ENCODE peak calls at places on chromosomes 7 and 10, in nine cellular contexts. S is cardiac fibroblast, B is HL-60, V is cardiac muscle cell, D is dorsolateral prefrontal cortex, X is RWPE2, U is astrocyte, L is lower lobe of right lung, J is PC-3. F is an unnamed sample.

GRCh38 chr10:86506499-86506898 is 15.1 kb downstream of the WAPL start:
- DNase-seq in J (no peak), D (no peak), L (no peak), S (peak), X (no peak), U (no peak), B (no peak), V (no peak), F (no peak)

GRCh38 chr7:4631664-4632171 is 50.4 kb upstream of the FOXK1 start:
- DNase-seq in B (no peak), D (peak), J (peak), U (peak), V (peak), L (peak), S (peak), X (peak), F (no peak)

GRCh38 chr7:50682079-50682478 is 100.6 kb downstream of the GRB10 start:
- DNase-seq in J (peak), V (no peak), X (no peak), L (no peak), S (no peak), U (no peak), D (no peak), B (no peak), F (no peak)

GRCh38 chr7:129098409-129099084 is 43.6 kb upstream of the TNPO3 start:
- DNase-seq in U (no peak), V (no peak), S (no peak), D (no peak), X (no peak), L (no peak), J (peak), B (no peak), F (no peak)

GRCh38 chr10:62813453-62813852 is 2.7 kb downstream of the EGR2 start:
- DNase-seq in D (no peak), J (no peak), L (no peak), U (no peak), V (no peak), X (no peak), B (no peak), S (no peak), F (no peak)

GRCh38 chr7:99097730-99098129 is 46.2 kb downstream of the SMURF1 start:
- DNase-seq in X (no peak), V (no peak), D (no peak), U (no peak), B (no peak), J (no peak), L (no peak), S (no peak), F (no peak)

GRCh38 chr10:21517134-21517982 is 8.1 kb downstream of the SKIDA1 start:
- DNase-seq in L (peak), B (no peak), S (peak), V (peak), X (peak), D (no peak), U (peak), J (peak), F (no peak)

GRCh38 chr7:142774826-142775225 is 4.1 kb downstream of the PRSS2 start:
- DNase-seq in U (peak), V (no peak), L (no peak), S (no peak), D (no peak), J (peak), B (no peak), X (no peak), F (no peak)

GRCh38 chr7:37376386-37376785 is 72.3 kb downstream of the ELMO1 start:
- DNase-seq in X (no peak), S (no peak), L (no peak), J (no peak), D (no peak), U (no peak), V (peak), B (no peak), F (no peak)

GRCh38 chr10:34101001-34101400 is 714.1 kb downstream of the PARD3 start:
- DNase-seq in X (no peak), L (no peak), U (no peak), D (no peak), J (no peak), S (no peak), V (no peak), B (no peak), F (no peak)

GRCh38 chr10:34102237-34102673 is 712.8 kb downstream of the PARD3 start:
- DNase-seq in J (no peak), X (no peak), V (peak), B (no peak), D (no peak), L (no peak), S (peak), U (peak), F (no peak)

GRCh38 chr10:34106356-34106885 is 708.7 kb downstream of the PARD3 start:
- DNase-seq in D (no peak), S (no peak), V (no peak), L (no peak), X (no peak), B (no peak), J (no peak), U (no peak), F (no peak)

GRCh38 chr10:34104829-34105572 is 710.1 kb downstream of the PARD3 start:
- DNase-seq in L (no peak), V (peak), X (no peak), D (no peak), B (no peak), S (peak), U (no peak), J (no peak), F (no peak)

DNA sequence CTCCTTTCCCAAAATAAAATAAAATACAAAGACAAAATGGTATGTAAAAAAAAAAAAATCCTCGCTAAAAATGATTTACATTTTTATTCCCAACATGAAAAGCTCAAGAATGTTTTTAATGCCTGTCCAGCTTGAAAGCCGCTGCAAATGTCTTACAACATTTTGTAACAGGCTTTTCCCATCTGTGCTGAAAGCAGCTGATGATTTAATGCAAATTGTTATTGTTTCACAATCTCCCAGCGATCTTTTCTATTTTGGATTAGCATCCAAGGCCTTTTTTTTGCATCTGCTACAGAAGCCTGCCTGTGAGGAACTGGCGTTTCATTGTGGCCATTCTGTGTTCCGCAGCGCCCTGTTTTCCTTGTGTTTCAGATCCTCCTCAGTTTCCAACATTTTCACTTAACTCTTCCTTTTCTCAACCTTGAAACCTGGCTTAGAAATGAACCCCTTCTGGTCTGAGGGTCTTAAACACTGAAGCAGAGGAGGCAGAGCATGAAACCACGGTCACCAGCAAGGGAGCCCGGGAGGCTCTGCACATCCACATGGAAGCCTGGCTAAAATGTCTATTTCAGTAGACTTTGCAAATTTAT is 712.1 kb downstream of the PARD3 start:
- DNase-seq in D (no peak), V (peak), S (peak), B (no peak), X (no peak), J (no peak), U (no peak), L (no peak), F (no peak)
- H3K4me3 ChIP-seq in D (no peak), V (no peak), S (no peak), B (no peak), X (no peak), J (no peak), U (no peak), L (no peak), F (no peak)

GRCh38 chr10:80453715-80454525 is at the start of gene TSPAN14:
- DNase-seq in J (no peak), V (peak), L (peak), U (peak), S (peak), D (peak), B (no peak), X (peak), F (no peak)

GRCh38 chr10:80452069-80452468 is 2.0 kb upstream of the TSPAN14 start:
- DNase-seq in L (no peak), B (no peak), X (no peak), S (no peak), U (no peak), V (no peak), D (no peak), J (no peak), F (no peak)

GRCh38 chr10:80451132-80451531 is 3.0 kb upstream of the TSPAN14 start:
- DNase-seq in J (no peak), U (no peak), V (no peak), S (no peak), X (no peak), B (no peak), D (no peak), L (no peak), F (no peak)

GRCh38 chr10:80453392-80453714 is 757 bp upstream of the TSPAN14 start:
- DNase-seq in S (no peak), D (no peak), U (no peak), L (no peak), J (no peak), V (no peak), X (no peak), B (no peak), F (no peak)

DNA sequence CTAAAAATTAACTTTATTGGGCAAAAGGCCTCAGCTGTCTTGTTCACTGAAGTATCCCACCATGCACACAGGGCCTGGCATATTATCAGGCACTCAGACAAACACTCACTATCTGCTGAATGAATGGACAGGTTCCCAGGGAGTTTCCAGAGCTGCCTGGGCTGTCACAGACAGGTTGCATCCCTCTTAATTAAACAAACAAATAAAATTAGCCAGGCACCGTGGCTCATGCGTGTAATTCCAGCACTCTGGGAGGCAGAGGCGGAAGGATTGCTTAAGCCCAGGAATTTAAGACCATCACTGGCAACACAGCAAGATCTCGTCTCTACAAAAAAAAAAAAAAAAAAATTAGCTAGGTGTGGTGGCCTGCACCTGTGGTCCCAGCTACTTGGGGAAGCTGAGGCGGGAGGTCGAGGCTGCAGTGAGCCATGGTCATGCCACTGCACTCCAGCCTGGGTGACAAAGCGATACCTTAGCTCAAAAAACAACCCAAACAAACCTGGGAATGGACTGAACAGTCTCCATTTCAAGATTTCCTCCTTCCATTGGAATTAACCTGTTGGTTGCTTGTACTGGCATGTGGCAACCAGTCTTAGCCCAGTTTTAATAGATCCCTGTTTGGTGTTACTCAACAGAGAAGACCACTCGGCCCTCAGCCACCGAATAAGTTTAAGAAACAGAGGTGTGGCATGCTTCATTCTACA is 1.3 kb upstream of the TSPAN14 start:
- DNase-seq in L (no peak), D (no peak), U (no peak), V (no peak), S (no peak), J (no peak), B (no peak), X (no peak), F (no peak)
- H3K4me3 ChIP-seq in L (peak), D (peak), U (no peak), V (peak), S (no peak), J (no peak), B (no peak), X (peak), F (no peak)

GRCh38 chr7:101166909-101167644 is 1.7 kb upstream of the VGF start:
- DNase-seq in D (no peak), L (no peak), V (no peak), S (no peak), B (no peak), X (no peak), J (no peak), U (no peak), F (no peak)

GRCh38 chr7:101165958-101166602 is 711 bp upstream of the VGF start:
- DNase-seq in X (no peak), V (no peak), L (no peak), S (no peak), D (no peak), B (no peak), J (no peak), U (no peak), F (no peak)

GRCh38 chr7:101165075-101165957 is at the start of gene VGF:
- DNase-seq in D (peak), U (peak), J (peak), L (peak), X (peak), B (peak), S (peak), V (peak), F (peak)

GRCh38 chr7:101167645-101168411 is 2.5 kb upstream of the VGF start:
- DNase-seq in U (no peak), J (no peak), D (no peak), X (no peak), L (no peak), S (no peak), B (no peak), V (no peak), F (no peak)

GRCh38 chr7:101166603-101166908 is 1.2 kb upstream of the VGF start:
- DNase-seq in U (no peak), D (no peak), L (no peak), S (no peak), V (no peak), X (no peak), B (no peak), J (no peak), F (no peak)
- H3K4me3 ChIP-seq in U (no peak), D (peak), L (no peak), S (no peak), V (no peak), X (no peak), B (no peak), J (no peak), F (no peak)

GRCh38 chr7:155811560-155811894 is 736 bp downstream of the SHH start:
- DNase-seq in D (no peak), V (no peak), B (no peak), S (no peak), U (no peak), L (peak), J (peak), X (no peak), F (no peak)
- H3K4me3 ChIP-seq in D (peak), V (no peak), B (no peak), S (no peak), U (no peak), L (peak), J (peak), X (no peak), F (no peak)

GRCh38 chr10:70343712-70344111 is 38.7 kb downstream of the LRRC20 start:
- DNase-seq in S (no peak), U (no peak), L (no peak), V (no peak), D (no peak), X (no peak), J (no peak), B (no peak), F (no peak)
- H3K4me3 ChIP-seq in S (no peak), U (no peak), L (no peak), V (no peak), D (no peak), X (no peak), J (no peak), B (no peak), F (no peak)

F was measured in Jurkat, Clone E6-1.